ENCODE peak calls at places on chromosome 19, in four cellular contexts. V is uterus, X is M059J, D is KG1. Z is an unnamed sample.

GRCh38 chr19:6062274-6062673 is 48.0 kb downstream of the RFX2 start:
- DNase-seq in V (peak), X (peak), D (peak), Z (no peak)

GRCh38 chr19:11626252-11626651 is 29.0 kb downstream of the ZNF627 start:
- DNase-seq in V (no peak), X (no peak), D (no peak), Z (no peak)

GRCh38 chr19:51760811-51761356 is at the start of gene FPR2:
- DNase-seq in V (no peak), X (no peak), D (no peak), Z (no peak)

GRCh38 chr19:50994129-50994528 is 7.3 kb downstream of the KLK8 start:
- DNase-seq in V (no peak), X (peak), D (no peak), Z (no peak)

GRCh38 chr19:49807888-49808675 is 5.0 kb downstream of the FUZ start:
- DNase-seq in V (no peak), X (no peak), D (no peak), Z (no peak)

GRCh38 chr19:41616785-41617621 is 9.9 kb downstream of the CEACAM4 start:
- DNase-seq in V (no peak), X (peak), D (no peak), Z (no peak)

GRCh38 chr19:3119071-3119781 is 16.6 kb upstream of the GNA15 start:
- DNase-seq in V (no peak), X (no peak), D (no peak), Z (no peak)

GRCh38 chr19:31701146-31701545 is 351.9 kb upstream of the TSHZ3 start:
- DNase-seq in V (no peak), X (no peak), D (no peak), Z (no peak)

GRCh38 chr19:35715981-35716734 is 1.6 kb upstream of the KMT2B start:
- DNase-seq in V (peak), X (no peak), D (no peak), Z (no peak)

GRCh38 chr19:38308926-38309614 is 5.0 kb downstream of the C19orf33 start:
- DNase-seq in V (no peak), X (no peak), D (no peak), Z (no peak)

GRCh38 chr19:47066376-47067214 is 18.2 kb upstream of the TMEM160 start:
- DNase-seq in V (no peak), X (no peak), D (no peak), Z (no peak)

GRCh38 chr19:53942001-53942786 is 20.5 kb upstream of the CACNG8 start:
- DNase-seq in V (no peak), X (no peak), D (no peak), Z (no peak)

GRCh38 chr19:24046550-24046949 is 40.4 kb upstream of the ZNF254 start:
- DNase-seq in V (no peak), X (no peak), D (no peak), Z (no peak)

GRCh38 chr19:55622242-55622969 is 2.0 kb downstream of the ZNF784 start:
- DNase-seq in V (no peak), X (no peak), D (no peak), Z (no peak)

GRCh38 chr19:42313840-42314755 is 989 bp downstream of the TMEM145 start:
- DNase-seq in V (no peak), X (no peak), D (no peak), Z (no peak)

GRCh38 chr19:33794578-33795369 is 1.9 kb upstream of the KCTD15 start:
- DNase-seq in V (peak), X (no peak), D (no peak), Z (no peak)

GRCh38 chr19:5882421-5882968 is 12.2 kb upstream of the FUT5 start:
- DNase-seq in V (no peak), X (no peak), D (no peak), Z (no peak)

GRCh38 chr19:53849237-53849676 is 18.4 kb upstream of the MYADM start:
- DNase-seq in V (no peak), X (peak), D (no peak), Z (no peak)

GRCh38 chr19:1133471-1133929 is 29.7 kb downstream of the GPX4 start:
- DNase-seq in V (no peak), X (no peak), D (peak), Z (no peak)

Z was measured in GM12891.